ENCODE peak calls at places on chromosome 17, in eight cellular contexts. One of them, this sample, is unnamed.

GRCh38 chr17:77320501-77321256 is 179.9 kb downstream of the SEC14L1 start:
- DNase-seq in heart right ventricle: no peak
- DNase-seq in left cardiac atrium: peak; percentile 59
- DNase-seq in glutamatergic neuron: peak; percentile 16
- DNase-seq in C1 segment of cervical spinal cord: no peak
- DNase-seq in neural crest cell: no peak
- DNase-seq in stimulated activated CD8-positive, alpha-beta memory T cell treated with anti-CD3 and anti-CD28 coated beads, Interleukin-15, amount 100 ng/mL, for 48 hours: no peak
- DNase-seq in IMR-90: no peak
- DNase-seq in this sample: peak; percentile 79

GRCh38 chr17:45692661-45693060 is 91.5 kb upstream of the CRHR1 start:
- DNase-seq in C1 segment of cervical spinal cord: no peak
- DNase-seq in stimulated activated CD8-positive, alpha-beta memory T cell treated with anti-CD3 and anti-CD28 coated beads, Interleukin-15, amount 100 ng/mL, for 48 hours: no peak
- DNase-seq in neural crest cell: no peak
- DNase-seq in left cardiac atrium: no peak
- DNase-seq in glutamatergic neuron: no peak
- DNase-seq in heart right ventricle: no peak
- DNase-seq in IMR-90: no peak
- DNase-seq in this sample: no peak

GRCh38 chr17:33469911-33470310 is 176.8 kb upstream of the ASIC2 start:
- DNase-seq in glutamatergic neuron: no peak
- DNase-seq in heart right ventricle: peak; percentile 8
- DNase-seq in stimulated activated CD8-positive, alpha-beta memory T cell treated with anti-CD3 and anti-CD28 coated beads, Interleukin-15, amount 100 ng/mL, for 48 hours: no peak
- DNase-seq in neural crest cell: no peak
- DNase-seq in IMR-90: peak; percentile 83
- DNase-seq in C1 segment of cervical spinal cord: no peak
- DNase-seq in left cardiac atrium: no peak
- DNase-seq in this sample: no peak

GRCh38 chr17:66414528-66415175 is 112.2 kb downstream of the PRKCA start:
- DNase-seq in IMR-90: no peak
- DNase-seq in C1 segment of cervical spinal cord: no peak
- DNase-seq in stimulated activated CD8-positive, alpha-beta memory T cell treated with anti-CD3 and anti-CD28 coated beads, Interleukin-15, amount 100 ng/mL, for 48 hours: no peak
- DNase-seq in neural crest cell: no peak
- DNase-seq in heart right ventricle: no peak
- DNase-seq in glutamatergic neuron: no peak
- DNase-seq in left cardiac atrium: no peak
- DNase-seq in this sample: no peak

GRCh38 chr17:45048795-45049563 is 2.5 kb downstream of the DCAKD start:
- DNase-seq in stimulated activated CD8-positive, alpha-beta memory T cell treated with anti-CD3 and anti-CD28 coated beads, Interleukin-15, amount 100 ng/mL, for 48 hours: no peak
- DNase-seq in left cardiac atrium: no peak
- DNase-seq in C1 segment of cervical spinal cord: no peak
- DNase-seq in heart right ventricle: no peak
- DNase-seq in IMR-90: no peak
- DNase-seq in glutamatergic neuron: no peak
- DNase-seq in neural crest cell: no peak
- DNase-seq in this sample: peak; percentile 38

GRCh38 chr17:75163074-75163473 is 8.8 kb upstream of the JPT1 start:
- DNase-seq in C1 segment of cervical spinal cord: no peak
- DNase-seq in heart right ventricle: no peak
- DNase-seq in neural crest cell: no peak
- DNase-seq in IMR-90: no peak
- DNase-seq in stimulated activated CD8-positive, alpha-beta memory T cell treated with anti-CD3 and anti-CD28 coated beads, Interleukin-15, amount 100 ng/mL, for 48 hours: no peak
- DNase-seq in glutamatergic neuron: no peak
- DNase-seq in left cardiac atrium: no peak
- DNase-seq in this sample: no peak

GRCh38 chr17:55454906-55455474 is 33.4 kb upstream of the MMD start:
- DNase-seq in stimulated activated CD8-positive, alpha-beta memory T cell treated with anti-CD3 and anti-CD28 coated beads, Interleukin-15, amount 100 ng/mL, for 48 hours: no peak
- DNase-seq in left cardiac atrium: no peak
- DNase-seq in C1 segment of cervical spinal cord: no peak
- DNase-seq in heart right ventricle: no peak
- DNase-seq in IMR-90: peak; percentile 93
- DNase-seq in glutamatergic neuron: no peak
- DNase-seq in neural crest cell: no peak
- DNase-seq in this sample: no peak

GRCh38 chr17:57948555-57949420 is 6.4 kb downstream of the CUEDC1 start:
- DNase-seq in neural crest cell: no peak
- DNase-seq in left cardiac atrium: no peak
- DNase-seq in glutamatergic neuron: no peak
- DNase-seq in heart right ventricle: no peak
- DNase-seq in C1 segment of cervical spinal cord: no peak
- DNase-seq in IMR-90: peak; percentile 96
- DNase-seq in stimulated activated CD8-positive, alpha-beta memory T cell treated with anti-CD3 and anti-CD28 coated beads, Interleukin-15, amount 100 ng/mL, for 48 hours: no peak
- DNase-seq in this sample: peak; percentile 98

GRCh38 chr17:77382356-77382911 is 241.7 kb downstream of the SEC14L1 start:
- DNase-seq in C1 segment of cervical spinal cord: no peak
- DNase-seq in IMR-90: no peak
- DNase-seq in heart right ventricle: no peak
- DNase-seq in left cardiac atrium: no peak
- DNase-seq in neural crest cell: no peak
- DNase-seq in stimulated activated CD8-positive, alpha-beta memory T cell treated with anti-CD3 and anti-CD28 coated beads, Interleukin-15, amount 100 ng/mL, for 48 hours: no peak
- DNase-seq in glutamatergic neuron: no peak
- DNase-seq in this sample: no peak

GRCh38 chr17:83065660-83066542 is 13.5 kb upstream of the METRNL start:
- DNase-seq in IMR-90: no peak
- DNase-seq in C1 segment of cervical spinal cord: no peak
- DNase-seq in neural crest cell: no peak
- DNase-seq in left cardiac atrium: peak; percentile 19
- DNase-seq in glutamatergic neuron: peak; percentile 8
- DNase-seq in stimulated activated CD8-positive, alpha-beta memory T cell treated with anti-CD3 and anti-CD28 coated beads, Interleukin-15, amount 100 ng/mL, for 48 hours: no peak
- DNase-seq in heart right ventricle: no peak
- DNase-seq in this sample: no peak